ENCODE peak calls at places on chromosomes 13 and 19, in seven cellular contexts. One of them, this sample, is unnamed.

GRCh38 chr13:25977671-25978070 is 74.1 kb downstream of the SHISA2 start:
- DNase-seq in astrocyte of the cerebellum: no peak
- DNase-seq in NCI-H2107: no peak
- DNase-seq in DMS 273 treated with DMSO at 0.1 percent for 48 hours: no peak
- DNase-seq in CD8-positive, alpha-beta memory T cell: no peak
- DNase-seq in effector CD8-positive, alpha-beta T cell: no peak
- DNase-seq in NCI-H1436: no peak
- DNase-seq in this sample: no peak

GRCh38 chr13:79631260-79631659 is 150.3 kb downstream of the NDFIP2 start:
- DNase-seq in astrocyte of the cerebellum: peak
- DNase-seq in NCI-H2107: no peak
- DNase-seq in DMS 273 treated with DMSO at 0.1 percent for 48 hours: peak
- DNase-seq in CD8-positive, alpha-beta memory T cell: no peak
- DNase-seq in effector CD8-positive, alpha-beta T cell: no peak
- DNase-seq in NCI-H1436: no peak
- DNase-seq in this sample: no peak

GRCh38 chr19:47730521-47730889 is 14.8 kb upstream of the NOP53 start:
- DNase-seq in astrocyte of the cerebellum: no peak
- DNase-seq in NCI-H2107: no peak
- DNase-seq in DMS 273 treated with DMSO at 0.1 percent for 48 hours: no peak
- DNase-seq in CD8-positive, alpha-beta memory T cell: no peak
- DNase-seq in effector CD8-positive, alpha-beta T cell: no peak
- DNase-seq in NCI-H1436: no peak
- DNase-seq in this sample: no peak

GRCh38 chr19:45638930-45639729 is at the start of gene EML2:
- DNase-seq in astrocyte of the cerebellum: no peak
- DNase-seq in NCI-H2107: no peak
- DNase-seq in DMS 273 treated with DMSO at 0.1 percent for 48 hours: no peak
- DNase-seq in CD8-positive, alpha-beta memory T cell: peak
- DNase-seq in effector CD8-positive, alpha-beta T cell: peak
- DNase-seq in NCI-H1436: peak
- DNase-seq in this sample: peak

GRCh38 chr19:27833031-27833430 is 1379.9 kb downstream of the UQCRFS1 start:
- DNase-seq in astrocyte of the cerebellum: no peak
- DNase-seq in NCI-H2107: no peak
- DNase-seq in DMS 273 treated with DMSO at 0.1 percent for 48 hours: no peak
- DNase-seq in CD8-positive, alpha-beta memory T cell: no peak
- DNase-seq in effector CD8-positive, alpha-beta T cell: no peak
- DNase-seq in NCI-H1436: no peak
- DNase-seq in this sample: no peak

GRCh38 chr19:43664008-43664407 is 6.0 kb downstream of the PLAUR start:
- DNase-seq in astrocyte of the cerebellum: no peak
- DNase-seq in NCI-H2107: no peak
- DNase-seq in DMS 273 treated with DMSO at 0.1 percent for 48 hours: no peak
- DNase-seq in CD8-positive, alpha-beta memory T cell: peak
- DNase-seq in effector CD8-positive, alpha-beta T cell: no peak
- DNase-seq in NCI-H1436: no peak
- DNase-seq in this sample: peak

GRCh38 chr19:2097330-2098327 is 914 bp downstream of the IZUMO4 start:
- DNase-seq in astrocyte of the cerebellum: no peak
- DNase-seq in NCI-H2107: no peak
- DNase-seq in DMS 273 treated with DMSO at 0.1 percent for 48 hours: no peak
- DNase-seq in CD8-positive, alpha-beta memory T cell: peak
- DNase-seq in effector CD8-positive, alpha-beta T cell: peak
- DNase-seq in NCI-H1436: no peak
- DNase-seq in this sample: peak

GRCh38 chr13:72132065-72132464 is 265.1 kb upstream of the DACH1 start:
- DNase-seq in astrocyte of the cerebellum: no peak
- DNase-seq in NCI-H2107: no peak
- DNase-seq in DMS 273 treated with DMSO at 0.1 percent for 48 hours: no peak
- DNase-seq in CD8-positive, alpha-beta memory T cell: no peak
- DNase-seq in effector CD8-positive, alpha-beta T cell: no peak
- DNase-seq in NCI-H1436: no peak
- DNase-seq in this sample: no peak

GRCh38 chr13:50990540-50991506 is 81.2 kb downstream of the RNASEH2B start:
- DNase-seq in astrocyte of the cerebellum: peak
- DNase-seq in NCI-H2107: no peak
- DNase-seq in DMS 273 treated with DMSO at 0.1 percent for 48 hours: peak
- DNase-seq in CD8-positive, alpha-beta memory T cell: no peak
- DNase-seq in effector CD8-positive, alpha-beta T cell: no peak
- DNase-seq in NCI-H1436: no peak
- DNase-seq in this sample: no peak

GRCh38 chr19:41997121-41997850 is 3.3 kb upstream of the ATP1A3 start:
- DNase-seq in astrocyte of the cerebellum: peak
- DNase-seq in NCI-H2107: no peak
- DNase-seq in DMS 273 treated with DMSO at 0.1 percent for 48 hours: no peak
- DNase-seq in CD8-positive, alpha-beta memory T cell: peak
- DNase-seq in effector CD8-positive, alpha-beta T cell: no peak
- DNase-seq in NCI-H1436: peak
- DNase-seq in this sample: no peak

GRCh38 chr19:34943861-34944573 is 17.3 kb downstream of the ZNF30 start:
- DNase-seq in astrocyte of the cerebellum: no peak
- DNase-seq in NCI-H2107: no peak
- DNase-seq in DMS 273 treated with DMSO at 0.1 percent for 48 hours: no peak
- DNase-seq in CD8-positive, alpha-beta memory T cell: no peak
- DNase-seq in effector CD8-positive, alpha-beta T cell: no peak
- DNase-seq in NCI-H1436: no peak
- DNase-seq in this sample: no peak

GRCh38 chr19:343941-344624 is 513 bp downstream of the MIER2 start:
- DNase-seq in astrocyte of the cerebellum: no peak
- DNase-seq in NCI-H2107: no peak
- DNase-seq in DMS 273 treated with DMSO at 0.1 percent for 48 hours: no peak
- DNase-seq in CD8-positive, alpha-beta memory T cell: no peak
- DNase-seq in effector CD8-positive, alpha-beta T cell: peak
- DNase-seq in NCI-H1436: no peak
- DNase-seq in this sample: peak

GRCh38 chr13:109309625-109310363 is 476.6 kb downstream of the IRS2 start:
- DNase-seq in astrocyte of the cerebellum: no peak
- DNase-seq in NCI-H2107: no peak
- DNase-seq in DMS 273 treated with DMSO at 0.1 percent for 48 hours: no peak
- DNase-seq in CD8-positive, alpha-beta memory T cell: no peak
- DNase-seq in effector CD8-positive, alpha-beta T cell: no peak
- DNase-seq in NCI-H1436: no peak
- DNase-seq in this sample: no peak

GRCh38 chr13:74464656-74465055 is 330.5 kb upstream of the KLF12 start:
- DNase-seq in astrocyte of the cerebellum: no peak
- DNase-seq in NCI-H2107: no peak
- DNase-seq in DMS 273 treated with DMSO at 0.1 percent for 48 hours: no peak
- DNase-seq in CD8-positive, alpha-beta memory T cell: no peak
- DNase-seq in effector CD8-positive, alpha-beta T cell: no peak
- DNase-seq in NCI-H1436: no peak
- DNase-seq in this sample: no peak

GRCh38 chr13:24459234-24459633 is 53.3 kb downstream of the PARP4 start:
- DNase-seq in astrocyte of the cerebellum: peak
- DNase-seq in NCI-H2107: no peak
- DNase-seq in DMS 273 treated with DMSO at 0.1 percent for 48 hours: no peak
- DNase-seq in CD8-positive, alpha-beta memory T cell: no peak
- DNase-seq in effector CD8-positive, alpha-beta T cell: no peak
- DNase-seq in NCI-H1436: no peak
- DNase-seq in this sample: no peak

GRCh38 chr13:51420681-51421476 is 32.0 kb downstream of the INTS6 start:
- DNase-seq in astrocyte of the cerebellum: no peak
- DNase-seq in NCI-H2107: no peak
- DNase-seq in DMS 273 treated with DMSO at 0.1 percent for 48 hours: no peak
- DNase-seq in CD8-positive, alpha-beta memory T cell: no peak
- DNase-seq in effector CD8-positive, alpha-beta T cell: no peak
- DNase-seq in NCI-H1436: no peak
- DNase-seq in this sample: no peak

GRCh38 chr13:73782781-73783180 is 351.4 kb downstream of the KLF12 start:
- DNase-seq in astrocyte of the cerebellum: peak
- DNase-seq in NCI-H2107: no peak
- DNase-seq in DMS 273 treated with DMSO at 0.1 percent for 48 hours: no peak
- DNase-seq in CD8-positive, alpha-beta memory T cell: no peak
- DNase-seq in effector CD8-positive, alpha-beta T cell: no peak
- DNase-seq in NCI-H1436: no peak
- DNase-seq in this sample: no peak

GRCh38 chr19:38557205-38557799 is 60.5 kb downstream of the MAP4K1 start:
- DNase-seq in astrocyte of the cerebellum: no peak
- DNase-seq in NCI-H2107: no peak
- DNase-seq in DMS 273 treated with DMSO at 0.1 percent for 48 hours: no peak
- DNase-seq in CD8-positive, alpha-beta memory T cell: peak
- DNase-seq in effector CD8-positive, alpha-beta T cell: no peak
- DNase-seq in NCI-H1436: no peak
- DNase-seq in this sample: peak

GRCh38 chr13:110758195-110758594 is 44.7 kb downstream of the ING1 start:
- DNase-seq in astrocyte of the cerebellum: peak
- DNase-seq in NCI-H2107: no peak
- DNase-seq in DMS 273 treated with DMSO at 0.1 percent for 48 hours: no peak
- DNase-seq in CD8-positive, alpha-beta memory T cell: no peak
- DNase-seq in effector CD8-positive, alpha-beta T cell: no peak
- DNase-seq in NCI-H1436: no peak
- DNase-seq in this sample: no peak

GRCh38 chr19:2896694-2897093 is 4.0 kb upstream of the ZNF57 start:
- DNase-seq in astrocyte of the cerebellum: no peak
- DNase-seq in NCI-H2107: no peak
- DNase-seq in DMS 273 treated with DMSO at 0.1 percent for 48 hours: no peak
- DNase-seq in CD8-positive, alpha-beta memory T cell: no peak
- DNase-seq in effector CD8-positive, alpha-beta T cell: no peak
- DNase-seq in NCI-H1436: no peak
- DNase-seq in this sample: no peak

This sample was measured in T-helper 1 cell.